ENCODE peak calls at places on chromosomes 16 and 17, in seven cellular contexts. One of them, this sample, is unnamed.

GRCh38 chr17:43661699-43662431 is at the start of gene MEOX1:
- DNase-seq in WTC11: no peak
- DNase-seq in astrocyte of the cerebellum: peak
- DNase-seq in GDM1: no peak
- DNase-seq in Calu3: no peak
- DNase-seq in AML-193: no peak
- DNase-seq in activated T-cell treated with anti-CD3 and anti-CD28 coated beads for 24 hours: peak
- DNase-seq in this sample: peak

GRCh38 chr16:64983983-64984382 is 137.9 kb downstream of the CDH11 start:
- DNase-seq in WTC11: peak
- DNase-seq in astrocyte of the cerebellum: peak
- DNase-seq in GDM1: no peak
- DNase-seq in Calu3: no peak
- DNase-seq in AML-193: no peak
- DNase-seq in activated T-cell treated with anti-CD3 and anti-CD28 coated beads for 24 hours: no peak
- DNase-seq in this sample: peak

GRCh38 chr17:48294193-48294909 is 135.7 kb downstream of the SKAP1 start:
- DNase-seq in WTC11: no peak
- DNase-seq in astrocyte of the cerebellum: no peak
- DNase-seq in GDM1: no peak
- DNase-seq in Calu3: no peak
- DNase-seq in AML-193: no peak
- DNase-seq in activated T-cell treated with anti-CD3 and anti-CD28 coated beads for 24 hours: no peak
- DNase-seq in this sample: no peak

GRCh38 chr16:75745823-75746222 is 19.5 kb upstream of the CPHXL start:
- DNase-seq in WTC11: no peak
- DNase-seq in astrocyte of the cerebellum: no peak
- DNase-seq in GDM1: no peak
- DNase-seq in Calu3: no peak
- DNase-seq in AML-193: no peak
- DNase-seq in activated T-cell treated with anti-CD3 and anti-CD28 coated beads for 24 hours: no peak
- DNase-seq in this sample: no peak

GRCh38 chr16:57859331-57859730 is 57.0 kb upstream of the KIFC3 start:
- DNase-seq in WTC11: peak
- DNase-seq in astrocyte of the cerebellum: no peak
- DNase-seq in GDM1: no peak
- DNase-seq in Calu3: peak
- DNase-seq in AML-193: peak
- DNase-seq in activated T-cell treated with anti-CD3 and anti-CD28 coated beads for 24 hours: no peak
- DNase-seq in this sample: no peak

GRCh38 chr16:11147033-11147848 is 108.8 kb downstream of the SOCS1 start:
- DNase-seq in WTC11: no peak
- DNase-seq in astrocyte of the cerebellum: no peak
- DNase-seq in GDM1: no peak
- DNase-seq in Calu3: no peak
- DNase-seq in AML-193: no peak
- DNase-seq in activated T-cell treated with anti-CD3 and anti-CD28 coated beads for 24 hours: no peak
- DNase-seq in this sample: no peak

GRCh38 chr16:88560722-88561484 is 9.3 kb upstream of the ZC3H18 start:
- DNase-seq in WTC11: peak
- DNase-seq in astrocyte of the cerebellum: peak
- DNase-seq in GDM1: no peak
- DNase-seq in Calu3: peak
- DNase-seq in AML-193: peak
- DNase-seq in activated T-cell treated with anti-CD3 and anti-CD28 coated beads for 24 hours: no peak
- DNase-seq in this sample: no peak

GRCh38 chr17:40104570-40105471 is 4.4 kb upstream of the NR1D1 start:
- DNase-seq in WTC11: no peak
- DNase-seq in astrocyte of the cerebellum: no peak
- DNase-seq in GDM1: no peak
- DNase-seq in Calu3: peak
- DNase-seq in AML-193: no peak
- DNase-seq in activated T-cell treated with anti-CD3 and anti-CD28 coated beads for 24 hours: no peak
- DNase-seq in this sample: no peak

GRCh38 chr17:66507103-66507923 is 204.9 kb downstream of the PRKCA start:
- DNase-seq in WTC11: no peak
- DNase-seq in astrocyte of the cerebellum: peak
- DNase-seq in GDM1: no peak
- DNase-seq in Calu3: no peak
- DNase-seq in AML-193: no peak
- DNase-seq in activated T-cell treated with anti-CD3 and anti-CD28 coated beads for 24 hours: no peak
- DNase-seq in this sample: no peak

GRCh38 chr17:30929081-30929633 is 7.4 kb downstream of the ADAP2 start:
- DNase-seq in WTC11: no peak
- DNase-seq in astrocyte of the cerebellum: no peak
- DNase-seq in GDM1: no peak
- DNase-seq in Calu3: no peak
- DNase-seq in AML-193: no peak
- DNase-seq in activated T-cell treated with anti-CD3 and anti-CD28 coated beads for 24 hours: no peak
- DNase-seq in this sample: no peak

GRCh38 chr16:66293932-66294331 is 72.6 kb upstream of the CDH5 start:
- DNase-seq in WTC11: no peak
- DNase-seq in astrocyte of the cerebellum: no peak
- DNase-seq in GDM1: no peak
- DNase-seq in Calu3: no peak
- DNase-seq in AML-193: no peak
- DNase-seq in activated T-cell treated with anti-CD3 and anti-CD28 coated beads for 24 hours: no peak
- DNase-seq in this sample: no peak

GRCh38 chr17:64259436-64259835 is 3.6 kb downstream of the TEX2 start:
- DNase-seq in WTC11: no peak
- DNase-seq in astrocyte of the cerebellum: no peak
- DNase-seq in GDM1: no peak
- DNase-seq in Calu3: no peak
- DNase-seq in AML-193: no peak
- DNase-seq in activated T-cell treated with anti-CD3 and anti-CD28 coated beads for 24 hours: no peak
- DNase-seq in this sample: no peak

GRCh38 chr17:75998327-75998795 is 2.3 kb upstream of the CDK3 start:
- DNase-seq in WTC11: no peak
- DNase-seq in astrocyte of the cerebellum: no peak
- DNase-seq in GDM1: no peak
- DNase-seq in Calu3: no peak
- DNase-seq in AML-193: no peak
- DNase-seq in activated T-cell treated with anti-CD3 and anti-CD28 coated beads for 24 hours: no peak
- DNase-seq in this sample: no peak

GRCh38 chr17:37827905-37828304 is 83.0 kb upstream of the HNF1B start:
- DNase-seq in WTC11: no peak
- DNase-seq in astrocyte of the cerebellum: no peak
- DNase-seq in GDM1: no peak
- DNase-seq in Calu3: no peak
- DNase-seq in AML-193: no peak
- DNase-seq in activated T-cell treated with anti-CD3 and anti-CD28 coated beads for 24 hours: no peak
- DNase-seq in this sample: no peak

GRCh38 chr16:80968386-80969113 is 38.1 kb downstream of the CMC2 start:
- DNase-seq in WTC11: no peak
- DNase-seq in astrocyte of the cerebellum: peak
- DNase-seq in GDM1: no peak
- DNase-seq in Calu3: peak
- DNase-seq in AML-193: no peak
- DNase-seq in activated T-cell treated with anti-CD3 and anti-CD28 coated beads for 24 hours: no peak
- DNase-seq in this sample: peak

GRCh38 chr17:42286411-42287295 is 1.6 kb upstream of the STAT5A start:
- DNase-seq in WTC11: no peak
- DNase-seq in astrocyte of the cerebellum: no peak
- DNase-seq in GDM1: no peak
- DNase-seq in Calu3: no peak
- DNase-seq in AML-193: no peak
- DNase-seq in activated T-cell treated with anti-CD3 and anti-CD28 coated beads for 24 hours: no peak
- DNase-seq in this sample: no peak

GRCh38 chr17:55959756-55960155 is 193.5 kb upstream of the ANKFN1 start:
- DNase-seq in WTC11: no peak
- DNase-seq in astrocyte of the cerebellum: no peak
- DNase-seq in GDM1: no peak
- DNase-seq in Calu3: no peak
- DNase-seq in AML-193: no peak
- DNase-seq in activated T-cell treated with anti-CD3 and anti-CD28 coated beads for 24 hours: no peak
- DNase-seq in this sample: no peak

GRCh38 chr16:86982912-86983311 is 334.3 kb downstream of the C16orf95 start:
- DNase-seq in WTC11: no peak
- DNase-seq in astrocyte of the cerebellum: no peak
- DNase-seq in GDM1: no peak
- DNase-seq in Calu3: no peak
- DNase-seq in AML-193: no peak
- DNase-seq in activated T-cell treated with anti-CD3 and anti-CD28 coated beads for 24 hours: no peak
- DNase-seq in this sample: no peak

GRCh38 chr17:27807567-27808470 is 7.5 kb upstream of the NOS2 start:
- DNase-seq in WTC11: no peak
- DNase-seq in astrocyte of the cerebellum: no peak
- DNase-seq in GDM1: no peak
- DNase-seq in Calu3: peak
- DNase-seq in AML-193: no peak
- DNase-seq in activated T-cell treated with anti-CD3 and anti-CD28 coated beads for 24 hours: peak
- DNase-seq in this sample: no peak

GRCh38 chr16:71337631-71338030 is 20.9 kb upstream of the CALB2 start:
- DNase-seq in WTC11: no peak
- DNase-seq in astrocyte of the cerebellum: no peak
- DNase-seq in GDM1: no peak
- DNase-seq in Calu3: no peak
- DNase-seq in AML-193: no peak
- DNase-seq in activated T-cell treated with anti-CD3 and anti-CD28 coated beads for 24 hours: no peak
- DNase-seq in this sample: no peak

GRCh38 chr17:21272250-21272649 is 12.3 kb upstream of the MAP2K3 start:
- DNase-seq in WTC11: no peak
- DNase-seq in astrocyte of the cerebellum: no peak
- DNase-seq in GDM1: no peak
- DNase-seq in Calu3: no peak
- DNase-seq in AML-193: no peak
- DNase-seq in activated T-cell treated with anti-CD3 and anti-CD28 coated beads for 24 hours: no peak
- DNase-seq in this sample: no peak

GRCh38 chr17:81398855-81399451 is 3.7 kb downstream of the BAHCC1 start:
- DNase-seq in WTC11: no peak
- DNase-seq in astrocyte of the cerebellum: no peak
- DNase-seq in GDM1: no peak
- DNase-seq in Calu3: no peak
- DNase-seq in AML-193: no peak
- DNase-seq in activated T-cell treated with anti-CD3 and anti-CD28 coated beads for 24 hours: no peak
- DNase-seq in this sample: no peak

GRCh38 chr17:79778504-79779087 is 648 bp downstream of the CBX2 start:
- DNase-seq in WTC11: peak
- DNase-seq in astrocyte of the cerebellum: no peak
- DNase-seq in GDM1: no peak
- DNase-seq in Calu3: no peak
- DNase-seq in AML-193: no peak
- DNase-seq in activated T-cell treated with anti-CD3 and anti-CD28 coated beads for 24 hours: no peak
- DNase-seq in this sample: no peak

GRCh38 chr17:40097931-40098845 is 2.2 kb downstream of the NR1D1 start:
- DNase-seq in WTC11: no peak
- DNase-seq in astrocyte of the cerebellum: no peak
- DNase-seq in GDM1: no peak
- DNase-seq in Calu3: peak
- DNase-seq in AML-193: peak
- DNase-seq in activated T-cell treated with anti-CD3 and anti-CD28 coated beads for 24 hours: no peak
- DNase-seq in this sample: no peak

GRCh38 chr16:67165121-67166034 is 833 bp downstream of the HSF4 start:
- DNase-seq in WTC11: no peak
- DNase-seq in astrocyte of the cerebellum: no peak
- DNase-seq in GDM1: no peak
- DNase-seq in Calu3: no peak
- DNase-seq in AML-193: no peak
- DNase-seq in activated T-cell treated with anti-CD3 and anti-CD28 coated beads for 24 hours: no peak
- DNase-seq in this sample: no peak

GRCh38 chr17:81553018-81553615 is 964 bp upstream of the FAAP100 start:
- DNase-seq in WTC11: peak
- DNase-seq in astrocyte of the cerebellum: no peak
- DNase-seq in GDM1: peak
- DNase-seq in Calu3: peak
- DNase-seq in AML-193: peak
- DNase-seq in activated T-cell treated with anti-CD3 and anti-CD28 coated beads for 24 hours: peak
- DNase-seq in this sample: peak

GRCh38 chr16:47056704-47057630 is 83.5 kb upstream of the DNAJA2 start:
- DNase-seq in WTC11: no peak
- DNase-seq in astrocyte of the cerebellum: no peak
- DNase-seq in GDM1: no peak
- DNase-seq in Calu3: no peak
- DNase-seq in AML-193: no peak
- DNase-seq in activated T-cell treated with anti-CD3 and anti-CD28 coated beads for 24 hours: no peak
- DNase-seq in this sample: no peak

GRCh38 chr16:88610080-88610479 is 28.3 kb upstream of the IL17C start:
- DNase-seq in WTC11: peak
- DNase-seq in astrocyte of the cerebellum: no peak
- DNase-seq in GDM1: no peak
- DNase-seq in Calu3: no peak
- DNase-seq in AML-193: no peak
- DNase-seq in activated T-cell treated with anti-CD3 and anti-CD28 coated beads for 24 hours: no peak
- DNase-seq in this sample: no peak

GRCh38 chr17:4900231-4901107 is 1.1 kb downstream of the C17orf107 start:
- DNase-seq in WTC11: peak
- DNase-seq in astrocyte of the cerebellum: no peak
- DNase-seq in GDM1: no peak
- DNase-seq in Calu3: no peak
- DNase-seq in AML-193: no peak
- DNase-seq in activated T-cell treated with anti-CD3 and anti-CD28 coated beads for 24 hours: peak
- DNase-seq in this sample: no peak

GRCh38 chr16:88740727-88741055 is 34.4 kb downstream of the CTU2 start:
- DNase-seq in WTC11: no peak
- DNase-seq in astrocyte of the cerebellum: no peak
- DNase-seq in GDM1: no peak
- DNase-seq in Calu3: no peak
- DNase-seq in AML-193: no peak
- DNase-seq in activated T-cell treated with anti-CD3 and anti-CD28 coated beads for 24 hours: no peak
- DNase-seq in this sample: no peak

GRCh38 chr17:31074772-31075538 is 19.8 kb upstream of the NF1 start:
- DNase-seq in WTC11: peak
- DNase-seq in astrocyte of the cerebellum: peak
- DNase-seq in GDM1: no peak
- DNase-seq in Calu3: no peak
- DNase-seq in AML-193: no peak
- DNase-seq in activated T-cell treated with anti-CD3 and anti-CD28 coated beads for 24 hours: no peak
- DNase-seq in this sample: no peak

GRCh38 chr16:6937641-6938040 is 395.0 kb upstream of the RBFOX1 start:
- DNase-seq in WTC11: no peak
- DNase-seq in astrocyte of the cerebellum: no peak
- DNase-seq in GDM1: no peak
- DNase-seq in Calu3: no peak
- DNase-seq in AML-193: no peak
- DNase-seq in activated T-cell treated with anti-CD3 and anti-CD28 coated beads for 24 hours: no peak
- DNase-seq in this sample: no peak

GRCh38 chr17:49071106-49071505 is 61.5 kb upstream of the B4GALNT2 start:
- DNase-seq in WTC11: no peak
- DNase-seq in astrocyte of the cerebellum: no peak
- DNase-seq in GDM1: no peak
- DNase-seq in Calu3: no peak
- DNase-seq in AML-193: no peak
- DNase-seq in activated T-cell treated with anti-CD3 and anti-CD28 coated beads for 24 hours: no peak
- DNase-seq in this sample: no peak

GRCh38 chr16:75234856-75235696 is 16.3 kb downstream of the CTRB1 start:
- DNase-seq in WTC11: peak
- DNase-seq in astrocyte of the cerebellum: no peak
- DNase-seq in GDM1: no peak
- DNase-seq in Calu3: no peak
- DNase-seq in AML-193: no peak
- DNase-seq in activated T-cell treated with anti-CD3 and anti-CD28 coated beads for 24 hours: no peak
- DNase-seq in this sample: no peak

GRCh38 chr17:64357191-64357981 is 33.3 kb downstream of the PECAM1 start:
- DNase-seq in WTC11: no peak
- DNase-seq in astrocyte of the cerebellum: peak
- DNase-seq in GDM1: no peak
- DNase-seq in Calu3: no peak
- DNase-seq in AML-193: no peak
- DNase-seq in activated T-cell treated with anti-CD3 and anti-CD28 coated beads for 24 hours: no peak
- DNase-seq in this sample: peak

GRCh38 chr16:1998852-1999801 is 9.4 kb downstream of the SYNGR3 start:
- DNase-seq in WTC11: no peak
- DNase-seq in astrocyte of the cerebellum: no peak
- DNase-seq in GDM1: no peak
- DNase-seq in Calu3: no peak
- DNase-seq in AML-193: no peak
- DNase-seq in activated T-cell treated with anti-CD3 and anti-CD28 coated beads for 24 hours: no peak
- DNase-seq in this sample: no peak

GRCh38 chr16:10827691-10828341 is 9.2 kb upstream of the TVP23A start:
- DNase-seq in WTC11: no peak
- DNase-seq in astrocyte of the cerebellum: peak
- DNase-seq in GDM1: no peak
- DNase-seq in Calu3: no peak
- DNase-seq in AML-193: no peak
- DNase-seq in activated T-cell treated with anti-CD3 and anti-CD28 coated beads for 24 hours: no peak
- DNase-seq in this sample: no peak

GRCh38 chr16:12805091-12805490 is 1.4 kb upstream of the CPPED1 start:
- DNase-seq in WTC11: no peak
- DNase-seq in astrocyte of the cerebellum: no peak
- DNase-seq in GDM1: no peak
- DNase-seq in Calu3: no peak
- DNase-seq in AML-193: no peak
- DNase-seq in activated T-cell treated with anti-CD3 and anti-CD28 coated beads for 24 hours: no peak
- DNase-seq in this sample: no peak

This sample was measured in kidney epithelial cell.